ENCODE peak calls at places on chromosomes 2 and 18, in four cellular contexts. One of them, this sample, is unnamed.

GRCh38 chr2:96131152-96131817 is 7.0 kb downstream of the ASTL start:
- DNase-seq in neural crest cell: no peak
- DNase-seq in fibroblast of lung: no peak
- DNase-seq in A549: no peak
- DNase-seq in this sample: no peak

GRCh38 chr2:45823723-45824206 is 172.3 kb downstream of the PRKCE start:
- DNase-seq in neural crest cell: no peak
- DNase-seq in fibroblast of lung: no peak
- DNase-seq in A549: peak; percentile 16
- DNase-seq in this sample: peak; percentile 98

GRCh38 chr18:31301201-31301655 is 16.7 kb upstream of the DSG1 start:
- DNase-seq in neural crest cell: no peak
- DNase-seq in fibroblast of lung: peak; percentile 59
- DNase-seq in A549: peak; percentile 10
- DNase-seq in this sample: no peak

GRCh38 chr2:108607706-108608301 is 73.5 kb downstream of the LIMS1 start:
- DNase-seq in neural crest cell: no peak
- DNase-seq in fibroblast of lung: peak; percentile 41
- DNase-seq in A549: peak; percentile 47
- DNase-seq in this sample: no peak

GRCh38 chr18:79576686-79577351 is 102.8 kb upstream of the CTDP1 start:
- DNase-seq in neural crest cell: no peak
- DNase-seq in fibroblast of lung: peak; percentile 78
- DNase-seq in A549: no peak
- DNase-seq in this sample: peak; percentile 46

GRCh38 chr18:57918601-57919000 is 115.5 kb upstream of the ATP8B1 start:
- DNase-seq in neural crest cell: no peak
- DNase-seq in fibroblast of lung: no peak
- DNase-seq in A549: no peak
- DNase-seq in this sample: no peak

GRCh38 chr2:33177627-33178026 is 230.9 kb downstream of the LTBP1 start:
- DNase-seq in neural crest cell: no peak
- DNase-seq in fibroblast of lung: peak; percentile 45
- DNase-seq in A549: no peak
- DNase-seq in this sample: no peak

GRCh38 chr2:179793238-179793637 is 68.2 kb downstream of the ZNF385B start:
- DNase-seq in neural crest cell: no peak
- DNase-seq in fibroblast of lung: no peak
- DNase-seq in A549: no peak
- DNase-seq in this sample: no peak

GRCh38 chr2:74457129-74457548 is 1.1 kb upstream of the WBP1 start:
- DNase-seq in neural crest cell: no peak
- DNase-seq in fibroblast of lung: peak; percentile 60
- DNase-seq in A549: no peak
- DNase-seq in this sample: no peak

GRCh38 chr2:203484266-203485112 is 50.6 kb downstream of the RAPH1 start:
- DNase-seq in neural crest cell: no peak
- DNase-seq in fibroblast of lung: peak; percentile 18
- DNase-seq in A549: peak; percentile 61
- DNase-seq in this sample: no peak

GRCh38 chr2:130381145-130381544 is 25.3 kb downstream of the PTPN18 start:
- DNase-seq in neural crest cell: no peak
- DNase-seq in fibroblast of lung: no peak
- DNase-seq in A549: no peak
- DNase-seq in this sample: no peak

GRCh38 chr2:162579169-162579568 is 235.2 kb downstream of the GCA start:
- DNase-seq in neural crest cell: no peak
- DNase-seq in fibroblast of lung: no peak
- DNase-seq in A549: peak; percentile 12
- DNase-seq in this sample: no peak

GRCh38 chr2:44170337-44170736 is 1.7 kb downstream of the PPM1B start:
- DNase-seq in neural crest cell: no peak
- DNase-seq in fibroblast of lung: peak; percentile 45
- DNase-seq in A549: no peak
- DNase-seq in this sample: no peak

GRCh38 chr2:70118798-70119454 is 31.6 kb downstream of the PCBP1 start:
- DNase-seq in neural crest cell: peak; percentile 34
- DNase-seq in fibroblast of lung: no peak
- DNase-seq in A549: no peak
- DNase-seq in this sample: no peak

GRCh38 chr2:19839438-19839837 is 62.3 kb downstream of the TTC32 start:
- DNase-seq in neural crest cell: no peak
- DNase-seq in fibroblast of lung: no peak
- DNase-seq in A549: no peak
- DNase-seq in this sample: no peak

GRCh38 chr2:161152302-161152701 is 7.9 kb upstream of the TANK start:
- DNase-seq in neural crest cell: no peak
- DNase-seq in fibroblast of lung: no peak
- DNase-seq in A549: no peak
- DNase-seq in this sample: no peak

GRCh38 chr2:96864343-96865091 is 5.4 kb downstream of the SEMA4C start:
- DNase-seq in neural crest cell: no peak
- DNase-seq in fibroblast of lung: no peak
- DNase-seq in A549: no peak
- DNase-seq in this sample: peak; percentile 90

GRCh38 chr18:24118750-24119577 is 19.9 kb upstream of the CABYR start:
- DNase-seq in neural crest cell: peak; percentile 67
- DNase-seq in fibroblast of lung: peak; percentile 56
- DNase-seq in A549: peak; percentile 72
- DNase-seq in this sample: peak; percentile 69

GRCh38 chr2:98524168-98524567 is 79.5 kb downstream of the INPP4A start:
- DNase-seq in neural crest cell: no peak
- DNase-seq in fibroblast of lung: peak; percentile 82
- DNase-seq in A549: no peak
- DNase-seq in this sample: no peak

GRCh38 chr2:48725696-48726494 is 29.6 kb downstream of the LHCGR start:
- DNase-seq in neural crest cell: no peak
- DNase-seq in fibroblast of lung: no peak
- DNase-seq in A549: no peak
- DNase-seq in this sample: no peak

GRCh38 chr2:25241452-25241851 is 73.1 kb upstream of the POMC start:
- DNase-seq in neural crest cell: no peak
- DNase-seq in fibroblast of lung: no peak
- DNase-seq in A549: no peak
- DNase-seq in this sample: no peak

DNA sequence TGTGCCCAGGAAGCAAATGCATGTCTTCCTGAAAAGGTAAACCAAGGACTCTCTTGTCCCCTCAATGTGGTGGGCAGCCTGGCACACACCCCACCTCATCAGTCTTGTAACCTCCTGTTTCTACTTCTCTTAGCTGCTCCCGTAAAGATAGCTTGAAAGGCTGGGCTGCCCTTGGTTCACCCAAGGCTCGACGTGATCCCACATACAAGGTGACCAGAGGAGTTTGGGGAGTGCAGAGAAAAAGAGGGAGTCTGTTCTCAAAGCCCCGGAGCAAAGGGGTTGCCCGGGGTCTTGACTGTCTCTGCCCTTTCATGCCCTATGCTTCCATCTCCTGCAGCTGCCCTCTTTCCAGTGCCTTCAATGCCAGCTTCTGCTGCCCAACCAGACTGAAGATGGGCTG is 18.3 kb upstream of the FOSL2 start:
- DNase-seq in neural crest cell: no peak
- DNase-seq in fibroblast of lung: no peak
- DNase-seq in A549: no peak
- DNase-seq in this sample: no peak
- TF ChIP-seq CTCF in neural crest cell: no peak
- TF ChIP-seq CTCF in fibroblast of lung: no peak
- TF ChIP-seq CTCF in A549: no peak
- TF ChIP-seq CTCF in this sample: no peak

GRCh38 chr2:36399050-36399449 is 43.5 kb downstream of the CRIM1 start:
- DNase-seq in neural crest cell: no peak
- DNase-seq in fibroblast of lung: no peak
- DNase-seq in A549: no peak
- DNase-seq in this sample: no peak
- TF ChIP-seq CTCF in neural crest cell: no peak
- TF ChIP-seq CTCF in fibroblast of lung: no peak
- TF ChIP-seq CTCF in A549: no peak
- TF ChIP-seq CTCF in this sample: no peak

GRCh38 chr18:30142870-30143269 is 899.7 kb downstream of the DSC3 start:
- DNase-seq in neural crest cell: no peak
- DNase-seq in fibroblast of lung: no peak
- DNase-seq in A549: no peak
- DNase-seq in this sample: no peak
- TF ChIP-seq CTCF in neural crest cell: no peak
- TF ChIP-seq CTCF in fibroblast of lung: no peak
- TF ChIP-seq CTCF in A549: no peak
- TF ChIP-seq CTCF in this sample: no peak

DNA sequence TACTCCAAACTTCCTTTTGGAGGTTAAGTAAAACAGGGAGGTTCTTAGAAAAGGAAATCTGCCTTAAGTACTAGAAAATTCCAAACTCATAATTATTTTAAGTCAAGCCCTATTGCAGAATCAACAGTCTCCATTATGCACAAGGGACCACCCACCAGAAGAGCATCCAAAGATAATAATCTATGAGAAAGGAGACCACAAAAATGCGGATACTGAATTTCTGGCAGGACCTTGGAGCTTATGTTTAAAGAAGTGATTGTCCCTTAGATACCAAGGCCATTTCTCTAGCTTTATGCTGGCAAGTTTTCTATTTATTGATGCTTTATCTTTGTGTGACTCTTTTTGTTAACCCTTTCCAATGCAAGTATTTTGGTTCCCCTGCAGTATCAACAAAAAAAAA is 404.0 kb upstream of the MMADHC start:
- DNase-seq in neural crest cell: no peak
- DNase-seq in fibroblast of lung: peak; percentile 84
- DNase-seq in A549: no peak
- DNase-seq in this sample: no peak
- TF ChIP-seq CTCF in neural crest cell: no peak
- TF ChIP-seq CTCF in fibroblast of lung: no peak
- TF ChIP-seq CTCF in A549: no peak
- TF ChIP-seq CTCF in this sample: no peak

GRCh38 chr2:11156396-11157075 is 1.3 kb downstream of the SLC66A3 start:
- DNase-seq in neural crest cell: no peak
- DNase-seq in fibroblast of lung: no peak
- DNase-seq in A549: no peak
- DNase-seq in this sample: no peak

GRCh38 chr2:11155326-11156059 is at the start of gene SLC66A3:
- DNase-seq in neural crest cell: no peak
- DNase-seq in fibroblast of lung: peak; percentile 87
- DNase-seq in A549: peak; percentile 24
- DNase-seq in this sample: no peak

GRCh38 chr2:11152591-11152990 is 2.7 kb upstream of the SLC66A3 start:
- DNase-seq in neural crest cell: no peak
- DNase-seq in fibroblast of lung: no peak
- DNase-seq in A549: no peak
- DNase-seq in this sample: no peak

GRCh38 chr2:11157296-11157695 is 2.0 kb downstream of the SLC66A3 start:
- DNase-seq in neural crest cell: no peak
- DNase-seq in fibroblast of lung: no peak
- DNase-seq in A549: no peak
- DNase-seq in this sample: no peak

DNA sequence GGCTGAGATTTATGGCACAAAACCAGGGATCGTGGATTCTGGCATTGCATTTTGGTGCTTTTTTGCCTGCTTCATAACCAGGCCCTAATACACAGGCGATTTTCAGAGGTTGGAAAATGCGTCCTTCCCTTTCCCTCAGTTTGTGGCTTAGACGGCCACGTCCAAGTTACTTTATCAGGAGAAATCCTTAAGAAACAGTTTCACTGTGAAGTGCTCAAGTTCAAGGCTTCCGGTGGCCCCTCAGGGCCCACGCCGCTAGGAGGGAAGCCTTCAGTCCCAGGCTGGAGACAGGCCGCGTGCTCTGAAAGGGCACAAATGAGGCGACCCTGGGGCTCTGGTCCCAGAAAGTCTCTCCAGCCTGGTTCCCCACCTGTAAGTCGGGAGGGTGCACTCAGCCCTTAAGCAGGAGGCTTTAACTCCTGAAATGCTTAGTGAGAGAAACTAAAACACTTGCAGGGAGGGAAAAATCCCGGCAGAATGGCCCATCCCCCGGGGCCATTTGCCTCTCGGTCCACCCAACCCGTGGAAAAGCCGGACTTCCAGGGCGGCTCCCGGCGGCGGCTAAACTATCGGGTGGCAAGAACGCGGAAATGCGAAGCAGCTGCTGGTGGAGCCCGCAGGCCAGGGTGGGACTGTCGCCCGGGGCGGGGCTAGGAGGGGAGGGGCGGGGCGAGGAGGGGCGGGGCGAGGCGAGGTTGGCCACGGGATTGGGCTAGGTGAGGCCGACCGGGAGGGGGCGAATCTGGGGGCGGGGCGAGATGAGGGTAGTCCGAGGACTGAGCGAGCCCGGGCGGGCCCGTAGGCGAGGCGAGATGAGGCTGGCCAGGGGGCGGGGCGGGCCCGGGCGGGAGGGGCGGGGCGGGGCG is 574 bp upstream of the SLC66A3 start:
- DNase-seq in neural crest cell: peak; percentile 98
- DNase-seq in fibroblast of lung: peak; percentile 90
- DNase-seq in A549: peak; percentile 97
- DNase-seq in this sample: peak; percentile 99
- TF ChIP-seq CTCF in neural crest cell: no peak
- TF ChIP-seq CTCF in fibroblast of lung: no peak
- TF ChIP-seq CTCF in A549: no peak
- TF ChIP-seq CTCF in this sample: no peak

DNA sequence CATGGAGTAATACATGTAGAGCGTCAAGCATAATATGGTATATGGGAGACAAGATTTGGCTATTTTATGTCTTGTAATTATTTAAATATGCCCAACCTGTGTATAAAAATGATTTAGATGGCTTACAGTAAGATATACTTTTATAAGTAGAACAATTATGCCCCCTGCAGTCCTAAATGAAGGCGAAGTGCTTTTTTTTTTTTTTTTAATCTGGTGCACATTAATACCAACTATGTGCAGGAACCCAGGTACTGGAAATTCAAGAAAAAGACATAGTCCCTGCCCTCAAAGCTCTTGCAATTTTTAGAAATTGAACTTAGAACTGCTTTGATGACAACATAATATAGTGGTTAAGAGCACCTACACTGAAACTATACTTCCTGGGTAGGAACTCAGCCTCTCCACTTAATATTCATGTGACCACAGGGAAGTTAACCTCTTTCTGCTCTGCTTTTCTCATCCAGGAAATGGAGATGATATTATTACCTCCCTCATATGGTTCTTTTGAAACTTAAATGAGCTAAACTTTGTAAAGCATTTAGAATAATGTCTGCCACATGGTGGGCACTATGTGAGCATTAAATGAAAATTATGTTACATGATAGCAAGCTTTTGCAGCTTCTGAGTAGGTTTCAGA is 38.1 kb downstream of the AFTPH start:
- DNase-seq in neural crest cell: no peak
- DNase-seq in fibroblast of lung: no peak
- DNase-seq in A549: peak; percentile 41
- DNase-seq in this sample: no peak
- TF ChIP-seq CTCF in neural crest cell: peak; percentile 55
- TF ChIP-seq CTCF in fibroblast of lung: peak; percentile 34
- TF ChIP-seq CTCF in A549: peak; percentile 72
- TF ChIP-seq CTCF in this sample: peak; percentile 41